ENCODE peak calls at places on chromosome X, in nine cellular contexts. One of them, this sample, is unnamed.

GRCh38 chrX:44978976-44979375 is 106.0 kb downstream of the KDM6A start:
- DNase-seq in DMS153: no peak
- DNase-seq in T-cell: no peak
- DNase-seq in T-helper 2 cell: no peak
- DNase-seq in NCI-H2171 treated with DMSO at 0.1 percent for 48 hours: no peak
- DNase-seq in HepG2: no peak
- DNase-seq in NCI-H1417: no peak
- DNase-seq in GM04504: no peak
- DNase-seq in heart left ventricle: no peak
- DNase-seq in this sample: no peak

GRCh38 chrX:103356023-103356798 is at the start of gene TCEAL9:
- DNase-seq in heart left ventricle: peak; percentile 61
- DNase-seq in NCI-H2171 treated with DMSO at 0.1 percent for 48 hours: peak; percentile 83
- DNase-seq in DMS153: peak; percentile 11
- DNase-seq in T-cell: no peak
- DNase-seq in GM04504: no peak
- DNase-seq in NCI-H1417: peak; percentile 77
- DNase-seq in T-helper 2 cell: no peak
- DNase-seq in HepG2: peak; percentile 51
- DNase-seq in this sample: peak; percentile 85

GRCh38 chrX:96183843-96184242 is 500.8 kb upstream of the DIAPH2 start:
- DNase-seq in heart left ventricle: no peak
- DNase-seq in GM04504: no peak
- DNase-seq in NCI-H2171 treated with DMSO at 0.1 percent for 48 hours: no peak
- DNase-seq in T-helper 2 cell: no peak
- DNase-seq in HepG2: no peak
- DNase-seq in T-cell: no peak
- DNase-seq in NCI-H1417: peak; percentile 39
- DNase-seq in DMS153: no peak
- DNase-seq in this sample: no peak

GRCh38 chrX:132468454-132468853 is 20.4 kb downstream of the MBNL3 start:
- DNase-seq in heart left ventricle: no peak
- DNase-seq in GM04504: no peak
- DNase-seq in HepG2: no peak
- DNase-seq in T-helper 2 cell: no peak
- DNase-seq in DMS153: no peak
- DNase-seq in T-cell: no peak
- DNase-seq in NCI-H2171 treated with DMSO at 0.1 percent for 48 hours: no peak
- DNase-seq in NCI-H1417: no peak
- DNase-seq in this sample: no peak

GRCh38 chrX:39450578-39450977 is 647.2 kb downstream of the BCOR start:
- DNase-seq in T-helper 2 cell: no peak
- DNase-seq in T-cell: no peak
- DNase-seq in DMS153: no peak
- DNase-seq in NCI-H2171 treated with DMSO at 0.1 percent for 48 hours: peak; percentile 21
- DNase-seq in heart left ventricle: no peak
- DNase-seq in HepG2: no peak
- DNase-seq in NCI-H1417: peak; percentile 62
- DNase-seq in GM04504: no peak
- DNase-seq in this sample: no peak

GRCh38 chrX:110401142-110401541 is 42.5 kb downstream of the RTL9 start:
- DNase-seq in DMS153: no peak
- DNase-seq in NCI-H1417: no peak
- DNase-seq in heart left ventricle: no peak
- DNase-seq in T-helper 2 cell: no peak
- DNase-seq in T-cell: no peak
- DNase-seq in NCI-H2171 treated with DMSO at 0.1 percent for 48 hours: no peak
- DNase-seq in HepG2: no peak
- DNase-seq in GM04504: no peak
- DNase-seq in this sample: no peak

GRCh38 chrX:73825569-73825968 is 262.6 kb downstream of the CHIC1 start:
- DNase-seq in T-cell: no peak
- DNase-seq in GM04504: no peak
- DNase-seq in NCI-H1417: no peak
- DNase-seq in heart left ventricle: no peak
- DNase-seq in T-helper 2 cell: no peak
- DNase-seq in HepG2: no peak
- DNase-seq in DMS153: no peak
- DNase-seq in NCI-H2171 treated with DMSO at 0.1 percent for 48 hours: no peak
- DNase-seq in this sample: no peak

GRCh38 chrX:47232803-47233332 is at the start of gene USP11:
- DNase-seq in HepG2: peak; percentile 47
- DNase-seq in T-cell: peak; percentile 58
- DNase-seq in DMS153: no peak
- DNase-seq in heart left ventricle: peak; percentile 35
- DNase-seq in GM04504: no peak
- DNase-seq in NCI-H2171 treated with DMSO at 0.1 percent for 48 hours: peak; percentile 74
- DNase-seq in T-helper 2 cell: peak; percentile 52
- DNase-seq in NCI-H1417: peak; percentile 91
- DNase-seq in this sample: peak; percentile 48

GRCh38 chrX:148928803-148929202 is 428.4 kb downstream of the AFF2 start:
- DNase-seq in NCI-H2171 treated with DMSO at 0.1 percent for 48 hours: no peak
- DNase-seq in T-cell: no peak
- DNase-seq in HepG2: no peak
- DNase-seq in NCI-H1417: no peak
- DNase-seq in GM04504: peak; percentile 36
- DNase-seq in T-helper 2 cell: no peak
- DNase-seq in DMS153: no peak
- DNase-seq in heart left ventricle: no peak
- DNase-seq in this sample: peak; percentile 73

This sample was measured in M059J.